ENCODE peak calls at places on chromosome 21, in six cellular contexts. N is cardiac fibroblast, O is MM.1S, Z is GM12865, M is ascending aorta, D is AG09309. G is an unnamed sample.
A peak's percentile ranks its signal among the peaks of the same experiment; 100 is the strongest.

GRCh38 chr21:36706482-36706852 is 7.6 kb downstream of the SIM2 start:
- DNase-seq in O (no peak), D (no peak), Z (no peak), M (no peak), N (no peak), G (no peak)

GRCh38 chr21:16241500-16241963 is 511.8 kb downstream of the USP25 start:
- DNase-seq in N (no peak), M (no peak), D (no peak), Z (no peak), O (no peak), G (no peak)

GRCh38 chr21:31354604-31355443 is 10.8 kb upstream of the TIAM1 start:
- DNase-seq in N (peak; percentile 95), Z (peak; percentile 34), O (no peak), M (no peak), D (peak; percentile 41), G (peak; percentile 40)

GRCh38 chr21:44317241-44317782 is 17.5 kb downstream of the PFKL start:
- DNase-seq in O (no peak), M (no peak), N (no peak), Z (no peak), D (no peak), G (no peak)

GRCh38 chr21:44421901-44422840 is 33.1 kb upstream of the LRRC3 start:
- DNase-seq in O (no peak), M (no peak), Z (no peak), D (no peak), N (no peak), G (no peak)

GRCh38 chr21:35686156-35686555 is 374.2 kb downstream of the SETD4 start:
- DNase-seq in N (no peak), D (no peak), Z (no peak), M (no peak), O (no peak), G (no peak)

GRCh38 chr21:36695671-36696389 is 3.1 kb upstream of the SIM2 start:
- DNase-seq in N (no peak), O (no peak), D (no peak), Z (no peak), M (no peak), G (no peak)

GRCh38 chr21:16308269-16308668 is 578.5 kb downstream of the USP25 start:
- DNase-seq in D (no peak), Z (no peak), O (peak; percentile 80), N (peak; percentile 54), M (no peak), G (no peak)

GRCh38 chr21:35578831-35579470 is 481.4 kb downstream of the SETD4 start:
- DNase-seq in N (peak; percentile 82), O (no peak), D (peak; percentile 38), M (no peak), Z (no peak), G (no peak)

GRCh38 chr21:38839683-38840286 is 34.1 kb downstream of the ETS2 start:
- DNase-seq in Z (no peak), D (peak; percentile 68), N (peak; percentile 97), M (no peak), O (no peak), G (no peak)

GRCh38 chr21:15823486-15824150 is 93.8 kb downstream of the USP25 start:
- DNase-seq in D (no peak), N (no peak), O (no peak), M (no peak), Z (no peak), G (peak; percentile 51)

GRCh38 chr21:17612023-17612564 is 607 bp downstream of the BTG3 start:
- DNase-seq in O (peak; percentile 33), D (no peak), Z (peak; percentile 31), N (peak; percentile 75), M (no peak), G (no peak)

GRCh38 chr21:39519835-39520234 is 68.1 kb downstream of the SH3BGR start:
- DNase-seq in N (no peak), Z (no peak), M (no peak), O (no peak), D (no peak), G (no peak)

GRCh38 chr21:35239811-35240219 is 190.7 kb upstream of the RUNX1 start:
- DNase-seq in D (no peak), M (no peak), N (peak; percentile 41), O (no peak), Z (no peak), G (no peak)

GRCh38 chr21:31604591-31605190 is 54.8 kb upstream of the SOD1 start:
- DNase-seq in M (no peak), N (peak; percentile 75), D (peak; percentile 27), O (peak; percentile 89), Z (peak; percentile 74), G (peak; percentile 66)

GRCh38 chr21:36698160-36699025 is 522 bp upstream of the SIM2 start:
- DNase-seq in O (no peak), Z (no peak), D (no peak), N (no peak), M (no peak), G (no peak)

GRCh38 chr21:44640761-44641160 is 3.6 kb downstream of the KRTAP10-10 start:
- DNase-seq in D (no peak), Z (no peak), O (no peak), M (no peak), N (no peak), G (no peak)

GRCh38 chr21:34523019-34523418 is 11.0 kb upstream of the KCNE1 start:
- DNase-seq in Z (no peak), N (no peak), D (no peak), M (no peak), O (no peak), G (no peak)

GRCh38 chr21:34192646-34193285 is 119.4 kb downstream of the MRPS6 start:
- DNase-seq in Z (peak; percentile 47), D (no peak), N (no peak), M (no peak), O (peak; percentile 57), G (no peak)

GRCh38 chr21:17491716-17492414 is 21.0 kb upstream of the CXADR start:
- DNase-seq in N (peak; percentile 99), M (no peak), D (peak; percentile 90), Z (peak; percentile 49), O (no peak), G (no peak)

GRCh38 chr21:45256912-45257672 is 30.6 kb downstream of the POFUT2 start:
- DNase-seq in O (no peak), D (no peak), Z (no peak), N (no peak), M (no peak), G (peak; percentile 85)

GRCh38 chr21:41258617-41259016 is 58.0 kb upstream of the FAM3B start:
- DNase-seq in Z (no peak), N (peak; percentile 46), O (no peak), M (no peak), D (no peak), G (no peak)

GRCh38 chr21:38649120-38649519 is 150.8 kb upstream of the ERG start:
- DNase-seq in D (no peak), Z (no peak), M (no peak), O (no peak), N (no peak), G (no peak)

GRCh38 chr21:26840912-26841311 is 4.3 kb downstream of the ADAMTS1 start:
- DNase-seq in D (no peak), M (no peak), Z (no peak), N (peak; percentile 82), O (no peak), G (no peak)

GRCh38 chr21:39559511-39559910 is 53.2 kb upstream of the B3GALT5 start:
- DNase-seq in Z (no peak), M (no peak), N (no peak), D (no peak), O (no peak), G (no peak)

GRCh38 chr21:34991366-34991967 is 57.6 kb downstream of the RUNX1 start:
- DNase-seq in D (no peak), N (no peak), Z (no peak), M (no peak), O (no peak), G (no peak)

GRCh38 chr21:38987551-38988210 is 182.0 kb downstream of the ETS2 start:
- DNase-seq in Z (no peak), D (no peak), M (no peak), N (no peak), O (no peak), G (no peak)

GRCh38 chr21:31446206-31446900 is 102.3 kb upstream of the TIAM1 start:
- DNase-seq in Z (no peak), M (no peak), N (no peak), D (no peak), O (peak; percentile 73), G (peak; percentile 71)

GRCh38 chr21:36753556-36753955 is 54.6 kb downstream of the SIM2 start:
- DNase-seq in M (no peak), Z (no peak), N (peak; percentile 81), D (peak; percentile 10), O (no peak), G (no peak)

GRCh38 chr21:27369962-27370578 is 403.2 kb upstream of the ADAMTS5 start:
- DNase-seq in M (no peak), O (no peak), N (no peak), Z (no peak), D (no peak), G (no peak)

GRCh38 chr21:32768530-32768929 is 3.0 kb downstream of the PAXBP1 start:
- DNase-seq in M (no peak), N (no peak), Z (no peak), O (no peak), D (no peak), G (no peak)
- H3K4me3 ChIP-seq in M (no peak overlapping the region), N (no peak overlapping the region), Z (no peak overlapping the region), O (no peak overlapping the region), D (no peak overlapping the region), G (no peak overlapping the region)

DNA sequence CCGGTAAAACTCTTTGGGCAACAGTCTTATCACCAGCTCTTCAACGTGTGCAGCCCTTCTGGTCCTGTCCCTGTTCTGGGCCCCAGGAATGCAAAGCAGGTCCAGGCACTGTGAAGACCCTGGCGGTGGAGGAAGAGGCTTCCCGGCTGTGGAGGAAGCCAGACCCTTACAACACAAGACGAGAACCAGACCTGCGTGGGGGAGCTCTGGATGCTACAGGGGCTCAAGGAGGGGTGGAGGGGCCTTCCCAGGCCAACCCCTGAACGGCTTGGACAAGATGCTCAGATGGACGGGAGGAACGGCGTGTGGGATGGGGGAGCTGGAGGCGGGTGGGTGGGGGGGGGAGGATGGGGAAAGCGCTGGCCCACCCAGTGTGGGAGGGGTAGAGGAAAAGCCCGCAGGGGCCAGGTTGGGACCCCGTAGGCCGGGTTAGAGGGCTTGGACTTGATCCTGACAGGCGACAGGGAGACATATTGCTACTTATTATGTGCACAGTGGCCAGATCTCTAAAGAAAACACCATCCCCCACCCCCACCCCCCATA is 5.1 kb upstream of the OLIG2 start:
- DNase-seq in Z (no peak), D (no peak), O (no peak), N (no peak), M (no peak), G (no peak)
- H3K4me3 ChIP-seq in Z (no peak overlapping the region), D (no peak overlapping the region), O (no peak overlapping the region), N (no peak overlapping the region), M (no peak overlapping the region), G (no peak overlapping the region)

GRCh38 chr21:25422610-25423608 is 184.4 kb downstream of the MRPL39 start:
- DNase-seq in D (no peak), N (no peak), M (no peak), O (no peak), Z (peak; percentile 60), G (no peak)
- H3K4me3 ChIP-seq in D (no peak overlapping the region), N (no peak overlapping the region), M (no peak overlapping the region), O (no peak overlapping the region), Z (peak overlapping the region; percentile 60), G (no peak overlapping the region)

DNA sequence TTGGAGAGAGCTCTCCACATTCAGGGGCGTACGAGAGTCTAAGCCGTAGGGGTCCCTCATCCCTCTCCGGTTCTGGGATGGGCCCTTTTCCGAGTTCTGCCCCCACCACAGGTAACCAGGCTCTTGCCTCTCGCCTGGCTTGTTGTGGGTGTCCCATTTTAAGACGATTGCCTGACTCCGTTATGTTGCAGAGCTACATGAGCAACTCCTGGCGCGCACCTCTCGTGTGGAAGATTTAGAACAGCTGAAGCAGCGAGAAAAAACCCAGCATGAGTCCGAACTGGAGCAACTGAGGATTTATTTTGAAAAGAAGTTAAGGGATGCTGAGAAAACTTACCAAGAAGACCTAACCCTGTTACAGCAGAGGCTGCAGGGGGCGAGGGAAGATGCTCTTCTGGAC is 29.0 kb downstream of the PCNT start:
- DNase-seq in N (no peak), D (no peak), M (no peak), Z (no peak), O (no peak), G (no peak)
- H3K4me3 ChIP-seq in N (no peak overlapping the region), D (no peak overlapping the region), M (no peak overlapping the region), Z (no peak overlapping the region), O (no peak overlapping the region), G (no peak overlapping the region)

G was measured in Jurkat, Clone E6-1.